ENCODE peak calls at places on chromosome 21, in four cellular contexts. T is mammary epithelial cell, G is pancreas, R is heart left ventricle. I is an unnamed sample.

GRCh38 chr21:25615880-25616279 is 8.6 kb upstream of the MRPL39 start:
- DNase-seq in T (no peak), R (no peak), G (no peak), I (no peak)

GRCh38 chr21:45747802-45748445 is 104.4 kb downstream of the PCBP3 start:
- DNase-seq in R (no peak), G (no peak), T (peak; percentile 77), I (peak; percentile 8)

GRCh38 chr21:39523398-39523797 is 71.6 kb downstream of the SH3BGR start:
- DNase-seq in G (peak; percentile 70), R (no peak), T (no peak), I (no peak)

GRCh38 chr21:29130234-29130993 is at the start of gene MAP3K7CL:
- DNase-seq in R (peak; percentile 55), G (no peak), T (peak; percentile 94), I (peak; percentile 97)

GRCh38 chr21:28485301-28486022 is 507.2 kb downstream of the LTN1 start:
- DNase-seq in T (peak; percentile 25), G (no peak), R (no peak), I (peak; percentile 51)

GRCh38 chr21:32337206-32337605 is 38.6 kb downstream of the MRAP start:
- DNase-seq in G (no peak), R (no peak), T (no peak), I (no peak)

GRCh38 chr21:36249576-36250422 is 70.2 kb upstream of the MORC3 start:
- DNase-seq in T (no peak), G (no peak), R (no peak), I (no peak)

GRCh38 chr21:46092026-46092764 is 5.7 kb upstream of the COL6A2 start:
- DNase-seq in T (no peak), R (peak; percentile 67), G (no peak), I (no peak)

GRCh38 chr21:18832950-18833349 is 429.4 kb upstream of the TMPRSS15 start:
- DNase-seq in G (no peak), R (no peak), T (peak; percentile 44), I (peak; percentile 39)

GRCh38 chr21:44589586-44590305 is 2.6 kb downstream of the KRTAP10-6 start:
- DNase-seq in T (no peak), G (no peak), R (no peak), I (no peak)

GRCh38 chr21:36902793-36903192 is 63.7 kb downstream of the HLCS start:
- DNase-seq in G (no peak), R (no peak), T (peak; percentile 12), I (peak; percentile 9)

GRCh38 chr21:39852726-39853510 is 14.3 kb upstream of the PCP4 start:
- DNase-seq in R (no peak), G (no peak), T (no peak), I (no peak)

GRCh38 chr21:29075706-29076447 is 2.4 kb upstream of the CCT8 start:
- DNase-seq in T (peak; percentile 89), R (no peak), G (no peak), I (peak; percentile 91)

GRCh38 chr21:44791993-44792392 is 9.6 kb downstream of the UBE2G2 start:
- DNase-seq in G (no peak), T (no peak), R (no peak), I (no peak)

GRCh38 chr21:44965251-44966022 is 25.6 kb downstream of the SLX9 start:
- DNase-seq in R (no peak), G (no peak), T (no peak), I (no peak)

GRCh38 chr21:44935533-44935927 is 4.3 kb upstream of the SLX9 start:
- DNase-seq in R (no peak), T (no peak), G (no peak), I (no peak)

GRCh38 chr21:35179990-35180557 is 131.0 kb upstream of the RUNX1 start:
- DNase-seq in T (peak; percentile 87), G (no peak), R (no peak), I (peak; percentile 57)

GRCh38 chr21:32965281-32965680 is 60.5 kb upstream of the OLIG2 start:
- DNase-seq in G (no peak), T (no peak), R (no peak), I (no peak)

GRCh38 chr21:46021978-46022544 is 40.5 kb downstream of the COL6A1 start:
- DNase-seq in G (no peak), T (no peak), R (no peak), I (no peak)

GRCh38 chr21:36297938-36298572 is 21.9 kb upstream of the MORC3 start:
- DNase-seq in G (no peak), R (peak; percentile 49), T (peak; percentile 70), I (peak; percentile 96)

GRCh38 chr21:26100573-26100972 is 70.0 kb downstream of the APP start:
- DNase-seq in R (no peak), T (no peak), G (no peak), I (no peak)

GRCh38 chr21:25457411-25457810 is 149.9 kb downstream of the MRPL39 start:
- DNase-seq in T (peak; percentile 66), R (no peak), G (no peak), I (peak; percentile 70)

GRCh38 chr21:44926364-44927101 is 5.8 kb upstream of the ITGB2 start:
- DNase-seq in R (no peak), G (no peak), T (peak; percentile 83), I (peak; percentile 76)

GRCh38 chr21:35988396-35989140 is 71.8 kb downstream of the SETD4 start:
- DNase-seq in G (no peak), T (no peak), R (no peak), I (no peak)

GRCh38 chr21:32554832-32555436 is 30.4 kb downstream of the TCP10L start:
- DNase-seq in G (no peak), R (no peak), T (no peak), I (no peak)

GRCh38 chr21:31895069-31895851 is 22.4 kb downstream of the HUNK start:
- DNase-seq in T (no peak), G (no peak), R (no peak), I (no peak)

GRCh38 chr21:46294647-46295176 is 8.6 kb downstream of the YBEY start:
- DNase-seq in G (no peak), R (peak; percentile 38), T (no peak), I (peak; percentile 23)

GRCh38 chr21:41367598-41368360 is 6.0 kb downstream of the MX2 start:
- DNase-seq in R (no peak), T (no peak), G (no peak), I (no peak)
- H3K4me3 ChIP-seq in R (no peak overlapping the region), T (no peak overlapping the region), G (no peak overlapping the region), I (no peak overlapping the region)

DNA sequence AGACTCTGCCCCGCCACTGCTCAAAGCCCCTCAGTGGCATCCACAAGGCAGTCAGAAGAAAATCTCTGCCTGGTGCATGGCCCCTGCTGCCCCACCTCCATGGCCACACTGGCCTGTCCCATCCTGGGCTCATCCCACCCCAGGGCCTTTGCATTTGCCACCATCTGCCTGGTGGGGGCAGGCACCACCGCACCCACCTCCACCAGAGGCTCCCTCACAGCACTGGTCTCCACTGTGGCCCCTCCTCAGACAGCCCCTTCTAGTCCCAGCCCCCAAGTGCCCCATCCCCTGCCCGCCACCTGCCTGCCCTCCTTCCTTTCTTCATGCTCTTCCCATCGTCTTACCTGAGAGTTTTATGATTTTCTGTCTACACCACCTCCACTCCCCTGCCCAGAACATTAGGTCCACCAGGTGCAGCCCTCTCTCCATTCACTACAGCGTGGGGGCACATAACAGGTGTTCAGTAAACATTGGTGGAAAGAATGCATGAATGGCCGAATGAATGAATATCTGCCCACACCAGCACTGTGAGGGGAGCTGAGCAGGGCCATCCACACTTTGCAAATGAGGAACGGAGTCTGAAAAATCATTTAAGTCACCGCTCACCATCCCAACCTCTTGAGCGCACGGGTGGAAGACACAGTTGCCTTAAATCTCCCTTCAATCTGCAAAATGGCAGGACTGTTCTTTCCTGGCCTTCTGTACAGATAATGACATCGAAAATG is 2.1 kb downstream of the PRDM15 start:
- DNase-seq in R (no peak), T (no peak), G (no peak), I (no peak)
- TF ChIP-seq CTCF in R (no peak), T (no peak), G (no peak), I (no peak)

DNA sequence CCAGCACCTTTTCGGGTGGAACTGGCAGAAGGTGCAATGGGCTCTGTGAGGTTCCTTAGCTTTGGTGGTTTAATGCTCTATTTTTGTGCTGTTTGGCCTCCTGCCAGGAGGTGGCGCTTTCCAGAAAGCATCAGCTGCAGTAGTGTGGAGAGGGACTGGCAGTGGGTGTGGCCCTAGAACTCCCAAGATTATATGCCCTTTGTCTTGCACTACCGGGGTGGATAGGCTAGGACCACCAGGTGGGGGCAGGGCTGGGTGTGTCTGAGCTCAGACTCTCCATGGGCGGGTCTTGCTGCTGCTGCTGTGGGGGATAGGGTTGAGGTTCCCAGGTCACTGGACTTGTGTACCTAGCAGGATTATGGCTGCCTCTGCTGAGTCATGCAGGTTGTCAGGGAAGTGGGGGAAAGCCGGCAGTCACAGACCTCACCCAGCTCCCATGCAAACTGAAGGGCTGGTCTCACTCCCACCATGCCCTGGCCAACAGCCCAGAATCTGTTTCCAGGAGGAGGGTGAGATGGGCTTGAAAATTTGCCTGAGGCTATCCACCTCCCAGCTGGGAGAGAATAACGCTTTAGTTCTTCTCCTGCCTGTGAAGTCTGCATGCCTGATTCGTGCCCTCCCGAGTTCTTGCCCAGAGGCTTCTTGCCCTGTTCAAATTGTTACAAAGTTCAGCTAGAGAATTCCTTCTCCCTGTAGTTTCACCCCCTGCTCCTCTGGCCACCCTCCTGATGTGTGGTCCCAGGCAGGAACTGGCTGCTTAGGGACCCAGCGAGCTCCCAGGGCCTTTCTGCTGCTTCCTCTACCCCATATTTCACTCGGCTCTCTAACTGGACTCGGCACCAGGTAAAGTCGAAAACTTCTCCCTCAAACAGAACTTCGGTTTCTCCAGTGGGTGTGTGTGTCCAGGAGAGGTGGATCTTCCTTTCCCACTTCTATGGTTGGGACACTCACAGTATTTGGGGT is 76.5 kb upstream of the BTG3 start:
- DNase-seq in T (peak; percentile 96), G (peak; percentile 21), R (peak; percentile 33), I (peak; percentile 97)
- H3K4me3 ChIP-seq in T (no peak overlapping the region), G (no peak overlapping the region), R (no peak overlapping the region), I (no peak overlapping the region)

DNA sequence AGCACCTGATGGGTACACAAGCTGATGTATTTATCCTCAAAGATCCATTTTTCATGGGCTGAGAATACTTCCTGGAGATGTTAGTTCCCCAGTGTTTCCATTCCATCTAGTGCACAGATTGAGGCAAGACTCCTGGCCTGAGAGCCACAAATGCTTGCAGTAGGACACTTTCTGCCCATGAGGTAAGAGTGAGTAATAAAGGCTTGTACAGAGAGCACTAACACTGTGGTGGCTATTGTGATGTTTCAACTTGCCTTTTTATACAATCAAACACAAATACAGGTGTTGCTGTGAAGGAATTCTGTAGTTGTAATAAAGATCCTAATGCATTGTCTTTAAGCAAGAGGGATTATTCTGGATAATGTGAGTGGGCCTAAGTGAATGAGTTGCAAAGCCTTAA is 186.1 kb upstream of the ADAMTS5 start:
- DNase-seq in T (peak; percentile 79), G (no peak), R (no peak), I (peak; percentile 77)
- TF ChIP-seq CTCF in T (no peak), G (no peak), R (no peak), I (no peak)

GRCh38 chr21:37917612-37918011 is 1.4 kb upstream of the KCNJ6 start:
- DNase-seq in G (no peak), R (no peak), T (peak; percentile 49), I (peak; percentile 67)

GRCh38 chr21:37915941-37916794 is at the start of gene KCNJ6:
- DNase-seq in T (peak; percentile 37), G (peak; percentile 9), R (peak; percentile 21), I (peak; percentile 49)

GRCh38 chr21:37916795-37917142 is 512 bp upstream of the KCNJ6 start:
- DNase-seq in G (no peak), R (no peak), T (no peak), I (no peak)

GRCh38 chr21:37914211-37914900 is 1.9 kb downstream of the KCNJ6 start:
- DNase-seq in R (peak; percentile 25), T (peak; percentile 34), G (peak; percentile 7), I (peak; percentile 33)

GRCh38 chr21:37915516-37915915 is 741 bp downstream of the KCNJ6 start:
- DNase-seq in G (no peak), R (no peak), T (peak; percentile 8), I (no peak)
- H3K4me3 ChIP-seq in G (no peak overlapping the region), R (peak overlapping the region; percentile 26), T (no peak overlapping the region), I (no peak overlapping the region)

I was measured in epithelial cell of esophagus.